ENCODE peak calls at places on chromosome 1, in eight cellular contexts. Z is GM23338, W is astrocyte, Y is BE2C, J is esophagus squamous epithelium, A is tibial artery, H is left ventricle myocardium inferior, G is K562. S is an unnamed sample.
A peak's percentile ranks its signal among the peaks of the same experiment; 100 is the strongest.

GRCh38 chr1:228141082-228141870 is 1.2 kb downstream of the GUK1 start:
- DNase-seq in J (no peak), A (peak; percentile 68), W (no peak), Y (peak; percentile 87), Z (no peak), G (peak; percentile 53), H (peak; percentile 78), S (no peak)

GRCh38 chr1:96660503-96660902 is 61.1 kb upstream of the PTBP2 start:
- DNase-seq in W (peak; percentile 58), H (no peak), G (no peak), Y (no peak), J (no peak), Z (no peak), A (no peak), S (peak; percentile 22)

GRCh38 chr1:17831619-17832018 is 76.5 kb downstream of the ACTL8 start:
- DNase-seq in A (peak; percentile 15), Z (peak; percentile 87), H (no peak), Y (no peak), W (peak; percentile 39), G (peak; percentile 54), J (no peak), S (peak; percentile 5)

GRCh38 chr1:245688536-245689453 is 534.0 kb downstream of the KIF26B start:
- DNase-seq in Z (no peak), H (no peak), J (no peak), W (no peak), G (no peak), A (no peak), Y (no peak), S (no peak)

GRCh38 chr1:228095938-228096337 is 7.2 kb downstream of the C1orf35 start:
- DNase-seq in G (no peak), J (no peak), Z (no peak), A (peak; percentile 56), Y (no peak), W (no peak), H (no peak), S (no peak)

GRCh38 chr1:245878585-245878984 is 628.5 kb downstream of the SMYD3 start:
- DNase-seq in J (no peak), H (no peak), Z (no peak), W (no peak), A (no peak), G (no peak), Y (no peak), S (no peak)

GRCh38 chr1:78126506-78126905 is 80.7 kb downstream of the GIPC2 start:
- DNase-seq in G (no peak), A (no peak), W (peak; percentile 9), Z (no peak), Y (no peak), J (no peak), H (no peak), S (no peak)

GRCh38 chr1:17545354-17545753 is 5.9 kb downstream of the ARHGEF10L start:
- DNase-seq in Y (no peak), J (no peak), W (no peak), H (no peak), G (no peak), Z (no peak), A (no peak), S (peak; percentile 72)

GRCh38 chr1:181354865-181355264 is 128.5 kb upstream of the CACNA1E start:
- DNase-seq in A (no peak), H (no peak), W (no peak), J (no peak), Y (no peak), Z (no peak), G (no peak), S (peak; percentile 18)

GRCh38 chr1:7471836-7472235 is 299.3 kb upstream of the VAMP3 start:
- DNase-seq in J (no peak), Z (no peak), G (no peak), Y (no peak), A (no peak), W (peak; percentile 91), H (no peak), S (no peak)

GRCh38 chr1:28835237-28835650 is 23.3 kb downstream of the OPRD1 start:
- DNase-seq in J (no peak), Z (no peak), H (no peak), Y (peak; percentile 64), A (no peak), W (no peak), G (no peak), S (no peak)

DNA sequence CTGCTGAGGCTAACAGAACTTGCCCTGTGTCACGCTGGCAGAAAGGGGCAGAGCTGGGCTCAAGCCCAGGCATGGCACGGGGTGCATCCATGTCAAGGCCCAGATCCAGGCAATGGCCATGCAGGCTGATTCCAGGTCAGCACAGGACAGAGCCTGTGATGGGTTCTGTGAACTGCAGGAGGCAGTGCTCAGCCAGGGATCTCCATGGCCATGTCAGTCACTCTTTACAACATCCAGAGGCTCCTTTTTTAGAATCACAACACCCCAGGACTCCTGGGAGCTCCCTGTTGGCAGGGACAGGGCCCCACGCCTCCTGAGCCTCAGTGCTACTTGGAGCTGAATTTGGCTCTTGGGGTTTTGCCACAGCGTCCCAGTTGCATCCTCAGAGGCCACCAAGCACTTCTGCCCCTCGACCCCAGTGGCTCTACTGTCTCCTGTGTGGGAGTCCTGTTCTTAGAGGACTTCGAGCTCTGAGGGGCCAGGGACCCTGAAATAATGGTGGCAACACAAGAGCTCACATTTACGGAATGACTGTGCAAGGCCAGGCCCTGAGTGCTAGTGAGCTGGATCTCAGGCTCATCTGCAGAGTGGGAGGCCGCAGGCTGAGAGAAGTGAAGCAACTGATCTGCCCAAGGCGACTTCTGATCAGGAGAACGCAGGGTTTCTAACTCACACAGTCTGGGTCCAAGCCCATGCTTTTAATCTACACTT is 211.5 kb downstream of the TRABD2B start:
- DNase-seq in Z (peak; percentile 60), A (peak; percentile 94), Y (peak; percentile 31), J (no peak), W (no peak), G (peak; percentile 32), H (no peak), S (no peak)
- TF ChIP-seq CTCF in Z (peak; percentile 43), A (peak; percentile 73), Y (peak; percentile 47), J (no peak), W (no peak), G (no peak), H (peak; percentile 62), S (peak; percentile 43)

GRCh38 chr1:55184859-55185258 is 30.3 kb downstream of the USP24 start:
- DNase-seq in A (no peak), Z (peak; percentile 15), W (no peak), H (no peak), Y (no peak), G (no peak), J (no peak), S (no peak)

GRCh38 chr1:55179177-55179835 is 35.9 kb downstream of the USP24 start:
- DNase-seq in A (no peak), H (no peak), Y (no peak), G (peak; percentile 70), J (no peak), W (peak; percentile 20), Z (no peak), S (peak; percentile 4)

GRCh38 chr1:55185832-55186231 is 29.3 kb downstream of the USP24 start:
- DNase-seq in Y (no peak), G (no peak), H (no peak), Z (no peak), A (no peak), W (no peak), J (no peak), S (no peak)

DNA sequence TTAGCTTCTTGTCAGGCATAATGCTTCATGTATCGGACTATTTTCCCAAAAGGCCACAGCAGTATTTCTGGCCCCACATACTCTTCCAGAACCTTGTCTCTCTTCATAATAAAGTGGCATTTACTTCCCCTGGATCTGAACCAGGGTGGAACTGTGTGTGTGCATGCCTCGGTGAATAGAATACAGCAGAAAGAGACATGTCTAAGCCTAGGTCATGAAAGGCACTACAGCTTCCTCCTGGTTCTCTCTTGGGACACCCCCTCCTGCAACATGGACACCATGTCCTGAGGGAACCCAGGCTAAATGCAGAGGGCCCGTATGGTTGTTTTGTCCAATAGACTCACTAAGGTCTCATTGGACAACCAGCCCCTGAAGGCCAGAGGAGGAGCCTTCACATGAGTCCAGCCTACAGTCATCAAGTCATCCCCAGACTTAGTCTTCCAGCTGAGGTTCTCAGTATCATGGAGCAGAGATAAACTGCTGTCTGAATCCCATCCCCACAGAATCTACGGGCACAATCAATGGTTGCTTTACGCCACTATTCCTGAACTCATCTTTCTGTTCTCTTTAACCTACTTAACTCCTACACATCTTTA is 35.0 kb downstream of the USP24 start:
- DNase-seq in Z (no peak), Y (no peak), G (peak; percentile 51), H (no peak), J (no peak), A (no peak), W (no peak), S (no peak)
- H3K36me3 ChIP-seq in Z (no peaks in the 10 kb centered on the region), Y (no peaks in the 10 kb centered on the region), G (peaks cover 26% of the 10 kb centered on the region), H (peaks cover 4% of the 10 kb centered on the region), J (peaks cover 24% of the 10 kb centered on the region), A (no peaks in the 10 kb centered on the region), W (no peaks in the 10 kb centered on the region), S (peaks cover 4% of the 10 kb centered on the region)

GRCh38 chr1:212920895-212921294 is 29.4 kb upstream of the VASH2 start:
- DNase-seq in W (no peak), Z (peak; percentile 53), H (no peak), J (no peak), Y (no peak), G (peak; percentile 72), A (no peak), S (no peak)
- TF ChIP-seq CTCF in W (no peak), Z (peak; percentile 62), H (peak; percentile 41), J (no peak), Y (peak; percentile 48), G (peak; percentile 77), A (no peak), S (peak; percentile 26)

GRCh38 chr1:234922987-234923386 is 205.7 kb downstream of the TOMM20 start:
- DNase-seq in A (peak; percentile 34), J (no peak), H (no peak), Y (no peak), W (no peak), Z (no peak), G (no peak), S (no peak)

GRCh38 chr1:234919061-234919755 is 209.4 kb downstream of the TOMM20 start:
- DNase-seq in H (peak; percentile 72), Y (no peak), Z (no peak), W (no peak), J (no peak), A (peak; percentile 89), G (no peak), S (no peak)

GRCh38 chr1:234920136-234920842 is 208.3 kb downstream of the TOMM20 start:
- DNase-seq in H (no peak), Z (no peak), A (peak; percentile 56), G (no peak), Y (no peak), W (no peak), J (no peak), S (no peak)

GRCh38 chr1:234921266-234922062 is 207.2 kb downstream of the TOMM20 start:
- DNase-seq in G (no peak), J (no peak), H (no peak), A (peak; percentile 74), W (peak; percentile 58), Z (no peak), Y (no peak), S (peak; percentile 32)

DNA sequence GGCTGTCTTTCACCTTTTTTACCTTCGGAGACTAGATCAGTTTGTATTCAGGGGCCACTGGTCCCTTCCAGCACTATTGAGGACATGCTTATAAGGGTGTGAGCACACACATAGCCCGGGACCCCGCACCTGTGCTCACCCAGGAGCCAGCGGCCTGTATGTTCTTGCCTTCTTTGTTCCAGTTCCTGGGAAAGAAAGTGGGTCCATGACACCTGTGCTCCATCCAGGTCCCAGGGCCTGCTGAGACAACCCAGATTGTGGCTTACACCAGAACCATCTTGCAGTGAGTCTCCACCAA is 207.8 kb downstream of the TOMM20 start:
- DNase-seq in G (no peak), Z (no peak), Y (no peak), J (no peak), H (no peak), A (peak; percentile 61), W (no peak), S (no peak)
- H3K36me3 ChIP-seq in G (no peaks in the 10 kb centered on the region), Z (no peaks in the 10 kb centered on the region), Y (no peaks in the 10 kb centered on the region), J (no peaks in the 10 kb centered on the region), H (no peaks in the 10 kb centered on the region), A (no peaks in the 10 kb centered on the region), W (no peaks in the 10 kb centered on the region), S (no peaks in the 10 kb centered on the region)

GRCh38 chr1:177912991-177913390 is 56.9 kb downstream of the SEC16B start:
- DNase-seq in Z (peak; percentile 17), W (no peak), Y (no peak), H (no peak), G (no peak), A (no peak), J (no peak), S (no peak)
- TF ChIP-seq CTCF in Z (no peak), W (no peak), Y (no peak), H (no peak), G (no peak), A (no peak), J (no peak), S (no peak)